ENCODE peak calls at places on chromosomes 1 and 21, in five cellular contexts. One of them, this sample, is unnamed.

GRCh38 chr21:35189077-35189863 is 140.2 kb upstream of the RUNX1 start:
- DNase-seq in neural crest cell: no peak
- DNase-seq in ELR: no peak
- DNase-seq in activated naive CD4-positive, alpha-beta T cell treated with Interleukin-2 at 50 U/mL for 16 hours: no peak
- DNase-seq in body of pancreas: peak
- DNase-seq in this sample: peak

GRCh38 chr1:226711976-226712778 is 26.9 kb downstream of the ITPKB start:
- DNase-seq in body of pancreas: no peak
- DNase-seq in neural crest cell: no peak
- DNase-seq in ELR: no peak
- DNase-seq in activated naive CD4-positive, alpha-beta T cell treated with Interleukin-2 at 50 U/mL for 16 hours: peak
- DNase-seq in this sample: no peak

GRCh38 chr1:73781257-73781656 is 416.7 kb downstream of the LRRIQ3 start:
- DNase-seq in activated naive CD4-positive, alpha-beta T cell treated with Interleukin-2 at 50 U/mL for 16 hours: no peak
- DNase-seq in body of pancreas: no peak
- DNase-seq in ELR: peak
- DNase-seq in neural crest cell: no peak
- DNase-seq in this sample: peak

GRCh38 chr1:155136728-155137127 is 1.1 kb downstream of the SLC50A1 start:
- DNase-seq in body of pancreas: peak
- DNase-seq in activated naive CD4-positive, alpha-beta T cell treated with Interleukin-2 at 50 U/mL for 16 hours: peak
- DNase-seq in ELR: no peak
- DNase-seq in neural crest cell: no peak
- DNase-seq in this sample: no peak

GRCh38 chr1:232611834-232612233 is 18.1 kb downstream of the SIPA1L2 start:
- DNase-seq in ELR: no peak
- DNase-seq in body of pancreas: no peak
- DNase-seq in activated naive CD4-positive, alpha-beta T cell treated with Interleukin-2 at 50 U/mL for 16 hours: no peak
- DNase-seq in neural crest cell: no peak
- DNase-seq in this sample: no peak

GRCh38 chr21:41774467-41775151 is 7.8 kb upstream of the RIPK4 start:
- DNase-seq in activated naive CD4-positive, alpha-beta T cell treated with Interleukin-2 at 50 U/mL for 16 hours: no peak
- DNase-seq in neural crest cell: no peak
- DNase-seq in body of pancreas: no peak
- DNase-seq in ELR: no peak
- DNase-seq in this sample: no peak

GRCh38 chr1:152917794-152918193 is 9.4 kb downstream of the IVL start:
- DNase-seq in body of pancreas: peak
- DNase-seq in activated naive CD4-positive, alpha-beta T cell treated with Interleukin-2 at 50 U/mL for 16 hours: no peak
- DNase-seq in ELR: peak
- DNase-seq in neural crest cell: no peak
- DNase-seq in this sample: peak

GRCh38 chr1:208929575-208929974 is 653.9 kb upstream of the CAMK1G start:
- DNase-seq in body of pancreas: no peak
- DNase-seq in neural crest cell: no peak
- DNase-seq in ELR: peak
- DNase-seq in activated naive CD4-positive, alpha-beta T cell treated with Interleukin-2 at 50 U/mL for 16 hours: no peak
- DNase-seq in this sample: peak

GRCh38 chr1:7702365-7702764 is 68.7 kb upstream of the VAMP3 start:
- DNase-seq in activated naive CD4-positive, alpha-beta T cell treated with Interleukin-2 at 50 U/mL for 16 hours: no peak
- DNase-seq in neural crest cell: no peak
- DNase-seq in body of pancreas: no peak
- DNase-seq in ELR: no peak
- DNase-seq in this sample: no peak

GRCh38 chr1:236207121-236207520 is 64.8 kb downstream of the GPR137B start:
- DNase-seq in activated naive CD4-positive, alpha-beta T cell treated with Interleukin-2 at 50 U/mL for 16 hours: no peak
- DNase-seq in body of pancreas: peak
- DNase-seq in neural crest cell: no peak
- DNase-seq in ELR: no peak
- DNase-seq in this sample: no peak

GRCh38 chr21:45972353-45972715 is 9.2 kb upstream of the COL6A1 start:
- DNase-seq in body of pancreas: no peak
- DNase-seq in activated naive CD4-positive, alpha-beta T cell treated with Interleukin-2 at 50 U/mL for 16 hours: no peak
- DNase-seq in ELR: no peak
- DNase-seq in neural crest cell: no peak
- DNase-seq in this sample: no peak

GRCh38 chr1:92701147-92701546 is 83.8 kb downstream of the EVI5 start:
- DNase-seq in ELR: no peak
- DNase-seq in activated naive CD4-positive, alpha-beta T cell treated with Interleukin-2 at 50 U/mL for 16 hours: no peak
- DNase-seq in neural crest cell: no peak
- DNase-seq in body of pancreas: no peak
- DNase-seq in this sample: peak

This sample was measured in cardiac fibroblast.